ENCODE peak calls at places on chromosomes 4 and X, in seven cellular contexts. S is putamen, D is ELF-1, Q is brain microvascular endothelial cell, G is hippocampal formation, P is fibroblast of the aortic adventitia, N is islet precursor cell. L is an unnamed sample.
A peak's percentile ranks its signal among the peaks of the same experiment; 100 is the strongest.

GRCh38 chrX:130339408-130340222 is at the start of gene SLC25A14:
- DNase-seq in S (peak; percentile 57), D (peak; percentile 96), Q (peak; percentile 34), G (peak; percentile 24), P (peak; percentile 62), N (peak; percentile 81), L (peak; percentile 71)

GRCh38 chrX:129925305-129926092 is 19.5 kb downstream of the UTP14A start:
- DNase-seq in S (peak; percentile 70), D (peak; percentile 78), Q (peak; percentile 56), G (peak; percentile 50), P (peak; percentile 88), N (peak; percentile 78), L (peak; percentile 28)

GRCh38 chr4:180189639-180190038 is 2053.6 kb upstream of the TENM3 start:
- DNase-seq in S (no peak), D (no peak), Q (no peak), G (no peak), P (no peak), N (no peak), L (no peak)

GRCh38 chr4:124028172-124028571 is 631.6 kb downstream of the SPRY1 start:
- DNase-seq in S (no peak), D (peak; percentile 2), Q (no peak), G (no peak), P (peak; percentile 65), N (no peak), L (no peak)

GRCh38 chr4:124636793-124637192 is 75.7 kb downstream of the ANKRD50 start:
- DNase-seq in S (no peak), D (peak; percentile 64), Q (no peak), G (no peak), P (no peak), N (peak; percentile 56), L (no peak)

GRCh38 chr4:62640296-62640695 is 1440.2 kb downstream of the ADGRL3 start:
- DNase-seq in S (no peak), D (no peak), Q (no peak), G (no peak), P (no peak), N (no peak), L (peak; percentile 0)

GRCh38 chr4:113760094-113760851 is 1.3 kb downstream of the CAMK2D start:
- DNase-seq in S (peak; percentile 24), D (peak; percentile 47), Q (peak; percentile 27), G (no peak), P (peak; percentile 66), N (peak; percentile 60), L (peak; percentile 11)

GRCh38 chr4:7559741-7560376 is 125.1 kb upstream of the PSAPL1 start:
- DNase-seq in S (no peak), D (no peak), Q (no peak), G (no peak), P (no peak), N (no peak), L (no peak)

GRCh38 chr4:126123933-126124332 is 809.2 kb downstream of the FAT4 start:
- DNase-seq in S (no peak), D (no peak), Q (no peak), G (no peak), P (peak; percentile 1), N (no peak), L (no peak)

GRCh38 chr4:62531250-62531649 is 1331.1 kb downstream of the ADGRL3 start:
- DNase-seq in S (no peak), D (peak; percentile 16), Q (no peak), G (no peak), P (no peak), N (no peak), L (no peak)

GRCh38 chr4:143256456-143256855 is 71.7 kb downstream of the USP38 start:
- DNase-seq in S (no peak), D (no peak), Q (no peak), G (no peak), P (no peak), N (no peak), L (no peak)

GRCh38 chr4:41424541-41424940 is 113.4 kb upstream of the LIMCH1 start:
- DNase-seq in S (no peak), D (no peak), Q (no peak), G (no peak), P (no peak), N (no peak), L (no peak)

GRCh38 chr4:184019084-184019483 is 114.0 kb downstream of the STOX2 start:
- DNase-seq in S (no peak), D (no peak), Q (no peak), G (no peak), P (peak; percentile 30), N (no peak), L (no peak)

GRCh38 chr4:125928652-125929051 is 613.9 kb downstream of the FAT4 start:
- DNase-seq in S (no peak), D (no peak), Q (no peak), G (no peak), P (no peak), N (no peak), L (no peak)

GRCh38 chr4:1187182-1187581 is 14.8 kb upstream of the SPON2 start:
- DNase-seq in S (no peak), D (no peak), Q (no peak), G (no peak), P (no peak), N (no peak), L (no peak)

GRCh38 chr4:75514949-75515612 is 808 bp downstream of the THAP6 start:
- DNase-seq in S (no peak), D (no peak), Q (no peak), G (no peak), P (no peak), N (no peak), L (no peak)

GRCh38 chr4:1029536-1029935 is 18.1 kb downstream of the FGFRL1 start:
- DNase-seq in S (no peak), D (no peak), Q (no peak), G (no peak), P (no peak), N (no peak), L (no peak)

GRCh38 chr4:186981161-186981560 is 257.5 kb upstream of the FAT1 start:
- DNase-seq in S (no peak), D (no peak), Q (no peak), G (no peak), P (peak; percentile 5), N (no peak), L (no peak)

GRCh38 chr4:11106190-11106589 is 322.5 kb downstream of the HS3ST1 start:
- DNase-seq in S (no peak), D (no peak), Q (no peak), G (no peak), P (peak; percentile 49), N (no peak), L (no peak)

GRCh38 chrX:46838482-46838857 is 1.6 kb downstream of the RP2 start:
- DNase-seq in S (no peak), D (no peak), Q (no peak), G (no peak), P (peak; percentile 9), N (no peak), L (no peak)

GRCh38 chr4:94621491-94622080 is 136.2 kb upstream of the BMPR1B start:
- DNase-seq in S (peak; percentile 24), D (no peak), Q (peak; percentile 23), G (no peak), P (peak; percentile 73), N (no peak), L (no peak)

GRCh38 chr4:29540439-29541102 is 1179.6 kb upstream of the PCDH7 start:
- DNase-seq in S (no peak), D (no peak), Q (no peak), G (no peak), P (no peak), N (no peak), L (no peak)

GRCh38 chr4:107719211-107719926 is 665 bp downstream of the PAPSS1 start:
- DNase-seq in S (peak; percentile 47), D (no peak), Q (peak; percentile 9), G (peak; percentile 52), P (peak; percentile 35), N (peak; percentile 85), L (peak; percentile 20)

GRCh38 chr4:2092653-2093000 is 33.5 kb downstream of the NAT8L start:
- DNase-seq in S (no peak), D (no peak), Q (no peak), G (no peak), P (no peak), N (peak; percentile 49), L (no peak)

GRCh38 chr4:139728840-139729239 is 63.2 kb downstream of the MGST2 start:
- DNase-seq in S (no peak), D (no peak), Q (no peak), G (no peak), P (no peak), N (peak; percentile 37), L (no peak)

GRCh38 chrX:77572322-77572721 is 125.1 kb downstream of the FGF16 start:
- DNase-seq in S (no peak), D (no peak), Q (no peak), G (no peak), P (no peak), N (no peak), L (no peak)

GRCh38 chrX:12953420-12953819 is 21.5 kb upstream of the TMSB4X start:
- DNase-seq in S (no peak), D (no peak), Q (no peak), G (no peak), P (no peak), N (no peak), L (no peak)

GRCh38 chr4:48557478-48557877 is 67.4 kb downstream of the ZAR1 start:
- DNase-seq in S (no peak), D (peak; percentile 18), Q (no peak), G (no peak), P (no peak), N (no peak), L (no peak)

GRCh38 chr4:169314906-169315305 is 44.1 kb upstream of the SH3RF1 start:
- DNase-seq in S (peak; percentile 34), D (no peak), Q (peak; percentile 81), G (peak; percentile 40), P (peak; percentile 58), N (no peak), L (no peak)

GRCh38 chr4:56480691-56481090 is 13.3 kb downstream of the SRP72 start:
- DNase-seq in S (no peak), D (no peak), Q (no peak), G (no peak), P (no peak), N (no peak), L (no peak)